ENCODE peak calls at places on chromosomes 3 and 15, in six cellular contexts. W, H, C, X, S and V are unnamed samples.

GRCh38 chr3:20836801-20837200 is 650.8 kb upstream of the SGO1 start:
- DNase-seq in C (no peak), X (no peak), W (no peak), H (no peak), S (no peak), V (no peak)

GRCh38 chr3:100538339-100538706 is 45.9 kb downstream of the TMEM45A start:
- DNase-seq in X (peak), W (no peak), S (no peak), C (no peak), H (no peak), V (no peak)

GRCh38 chr3:35899245-35899644 is 259.9 kb downstream of the ARPP21 start:
- DNase-seq in X (no peak), C (no peak), W (no peak), H (no peak), S (no peak), V (no peak)

GRCh38 chr3:156488771-156489170 is 66.1 kb downstream of the SSR3 start:
- DNase-seq in S (no peak), W (no peak), X (peak), H (no peak), C (no peak), V (no peak)

GRCh38 chr3:69683076-69683806 is 56.0 kb upstream of the MITF start:
- DNase-seq in W (no peak), X (no peak), H (no peak), C (no peak), S (no peak), V (no peak)

GRCh38 chr3:126994661-126995161 is 11.8 kb downstream of the PLXNA1 start:
- DNase-seq in S (no peak), W (no peak), H (no peak), X (peak), C (peak), V (no peak)

GRCh38 chr15:53310709-53311108 is 448.8 kb downstream of the WDR72 start:
- DNase-seq in W (no peak), H (no peak), C (no peak), S (no peak), X (no peak), V (no peak)

GRCh38 chr3:188174309-188175044 is 20.5 kb downstream of the LPP start:
- DNase-seq in C (no peak), H (no peak), X (no peak), S (no peak), W (no peak), V (no peak)

GRCh38 chr3:73772599-73772998 is 147.9 kb upstream of the PDZRN3 start:
- DNase-seq in X (no peak), H (no peak), S (no peak), W (no peak), C (no peak), V (no peak)

GRCh38 chr3:155704771-155705559 is 39.9 kb downstream of the PLCH1 start:
- DNase-seq in X (peak), S (no peak), W (no peak), H (peak), C (no peak), V (no peak)

GRCh38 chr3:183907176-183907575 is 22.5 kb upstream of the PARL start:
- DNase-seq in H (no peak), W (no peak), X (no peak), S (no peak), C (no peak), V (no peak)

GRCh38 chr15:53869044-53869805 is 109.0 kb upstream of the UNC13C start:
- DNase-seq in S (no peak), W (no peak), C (no peak), H (peak), X (no peak), V (no peak)

GRCh38 chr3:71384393-71384792 is 199.1 kb downstream of the FOXP1 start:
- DNase-seq in X (no peak), C (no peak), W (no peak), H (no peak), S (no peak), V (no peak)

GRCh38 chr3:14658978-14659377 is 7.4 kb downstream of the CCDC174 start:
- DNase-seq in S (no peak), W (no peak), H (no peak), X (no peak), C (no peak), V (no peak)

GRCh38 chr3:99774467-99774866 is 43.2 kb upstream of the CMSS1 start:
- DNase-seq in C (no peak), S (peak), X (peak), H (no peak), W (peak), V (peak)

GRCh38 chr15:83498801-83499200 is 51.7 kb downstream of the SH3GL3 start:
- DNase-seq in C (no peak), W (no peak), S (no peak), H (no peak), X (no peak), V (no peak)

GRCh38 chr3:142915636-142916035 is 26.8 kb upstream of the PCOLCE2 start:
- DNase-seq in S (no peak), C (no peak), H (no peak), W (no peak), X (no peak), V (no peak)

GRCh38 chr3:61736506-61736905 is 175.1 kb downstream of the PTPRG start:
- DNase-seq in W (no peak), H (no peak), S (no peak), X (no peak), C (no peak), V (no peak)

GRCh38 chr3:120404876-120405275 is 45.9 kb downstream of the FSTL1 start:
- DNase-seq in S (no peak), W (no peak), X (no peak), H (no peak), C (no peak), V (no peak)

GRCh38 chr3:160331127-160331937 is 67.7 kb downstream of the IFT80 start:
- DNase-seq in C (no peak), H (no peak), X (peak), S (peak), W (no peak), V (peak)

GRCh38 chr3:96755519-96755918 is 58.9 kb upstream of the EPHA6 start:
- DNase-seq in S (no peak), W (no peak), C (no peak), X (no peak), H (no peak), V (no peak)

GRCh38 chr3:140572334-140572733 is 105.5 kb upstream of the TRIM42 start:
- DNase-seq in H (no peak), W (no peak), X (no peak), S (no peak), C (no peak), V (no peak)

GRCh38 chr3:186461141-186461540 is 83.0 kb downstream of the CRYGS start:
- DNase-seq in S (peak), X (peak), H (no peak), W (peak), C (no peak), V (peak)

GRCh38 chr3:191774485-191774884 is 313.5 kb downstream of the PYDC2 start:
- DNase-seq in C (no peak), X (no peak), W (peak), S (no peak), H (no peak), V (peak)

GRCh38 chr15:33985287-33985686 is 17.0 kb downstream of the CHRM5 start:
- DNase-seq in C (no peak), S (peak), W (no peak), X (peak), H (no peak), V (peak)

GRCh38 chr15:40471105-40471777 is 457 bp downstream of the CHST14 start:
- DNase-seq in W (no peak), X (peak), H (no peak), S (peak), C (peak), V (no peak)

GRCh38 chr3:124276863-124277515 is 285.1 kb upstream of the ROPN1 start:
- DNase-seq in C (peak), X (no peak), S (no peak), W (no peak), H (no peak), V (no peak)

GRCh38 chr3:58183891-58184290 is 26.9 kb downstream of the DNASE1L3 start:
- DNase-seq in X (no peak), W (no peak), S (no peak), H (no peak), C (no peak), V (no peak)

GRCh38 chr15:101384276-101384675 is 89.2 kb upstream of the SNRPA1 start:
- DNase-seq in X (no peak), H (no peak), S (no peak), C (no peak), W (no peak), V (no peak)

GRCh38 chr3:141557961-141558706 is 71.3 kb downstream of the RASA2 start:
- DNase-seq in C (no peak), W (no peak), X (no peak), H (no peak), S (no peak), V (no peak)

GRCh38 chr15:33701304-33701696 is 267.0 kb upstream of the CHRM5 start:
- DNase-seq in W (no peak), X (no peak), H (peak), C (no peak), S (no peak), V (no peak)

GRCh38 chr15:39312984-39313383 is 267.9 kb upstream of the THBS1 start:
- DNase-seq in H (peak), C (peak), W (no peak), S (no peak), X (peak), V (no peak)
- TF ChIP-seq CTCF in H (peak), C (peak), W (peak), S (no peak), X (peak), V (peak)

GRCh38 chr3:33883538-33884203 is 85.2 kb downstream of the PDCD6IP start:
- DNase-seq in X (peak), C (peak), S (peak), W (peak), H (peak), V (no peak)
- H3K4me3 ChIP-seq in X (no peak), C (peak), S (no peak), W (no peak), H (peak), V (no peak)

GRCh38 chr3:29064085-29064484 is 216.8 kb upstream of the RBMS3 start:
- DNase-seq in C (no peak), H (no peak), S (peak), W (peak), X (peak), V (peak)

GRCh38 chr3:29071077-29071634 is 209.7 kb upstream of the RBMS3 start:
- DNase-seq in X (peak), W (no peak), S (no peak), C (no peak), H (no peak), V (no peak)

GRCh38 chr3:29067014-29067413 is 213.9 kb upstream of the RBMS3 start:
- DNase-seq in W (no peak), S (no peak), X (no peak), C (no peak), H (no peak), V (no peak)

GRCh38 chr3:29065211-29065785 is 215.6 kb upstream of the RBMS3 start:
- DNase-seq in W (peak), C (peak), S (peak), X (peak), H (no peak), V (peak)
- TF ChIP-seq CTCF in W (no peak), C (no peak), S (no peak), X (no peak), H (no peak), V (no peak)

DNA sequence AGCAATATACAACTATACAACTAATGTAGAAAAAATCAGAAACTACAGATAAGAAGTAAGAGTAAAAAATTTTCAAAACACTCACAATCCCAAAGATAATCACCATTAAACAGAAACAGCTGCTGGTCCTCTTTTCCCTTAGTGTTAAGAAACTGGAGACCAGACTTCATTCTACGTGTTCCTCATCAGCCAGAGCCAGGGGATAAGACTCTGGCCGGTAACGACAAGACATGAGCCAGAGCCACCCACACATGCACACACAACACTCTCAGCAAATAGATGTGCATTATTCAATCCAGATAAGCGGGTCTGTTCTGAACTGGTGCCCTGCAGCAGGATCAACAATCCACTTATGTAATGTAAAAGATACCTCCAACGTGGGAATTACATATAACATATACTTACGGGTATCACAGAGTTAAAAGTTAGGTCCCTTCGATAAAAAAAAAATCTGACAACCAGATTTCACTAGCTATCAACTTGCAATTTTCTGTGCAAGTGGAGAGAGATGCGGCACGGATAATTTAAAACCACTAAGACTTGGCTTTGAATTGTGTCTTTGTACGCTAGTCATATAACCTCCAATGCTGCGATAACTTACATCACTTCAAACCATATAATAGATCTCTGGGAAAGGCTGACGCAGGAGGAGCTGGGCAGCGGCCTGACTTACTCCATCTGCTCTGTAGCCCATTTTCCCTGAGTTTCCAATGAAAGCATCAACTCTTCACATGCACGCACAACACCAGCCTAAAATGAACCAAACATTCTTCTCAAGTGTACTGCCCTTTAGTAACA is 17.8 kb downstream of the PRICKLE2 start:
- DNase-seq in X (peak), C (peak), W (no peak), S (peak), H (peak), V (no peak)
- H3K4me3 ChIP-seq in X (no peak), C (no peak), W (no peak), S (no peak), H (no peak), V (no peak)

GRCh38 chr3:11847035-11847394 is 330 bp upstream of the TAMM41 start:
- DNase-seq in S (no peak), H (no peak), W (no peak), X (no peak), C (no peak), V (no peak)
- TF ChIP-seq CTCF in S (no peak), H (no peak), W (no peak), X (no peak), C (no peak), V (no peak)